ENCODE peak calls at places on chromosomes 4 and X, in ten cellular contexts. C is GM23248; A is GM13977; Y is HT-29; D is germinal center; W is HS-5; S is WTC11; G is HuH-7; N is activated CD4-positive, alpha-beta T cell treated with anti-CD3 and anti-CD28 coated beads for 24 hours; M is NCI-H748 treated with DMSO at 0.1 percent for 48 hours. H is an unnamed sample.
A peak's percentile ranks its signal among the peaks of the same experiment; 100 is the strongest.

GRCh38 chr4:48546336-48546735 is 56.3 kb downstream of the ZAR1 start:
- DNase-seq in C (peak; percentile 67), A (no peak), Y (peak; percentile 44), D (no peak), W (no peak), S (peak; percentile 34), G (peak; percentile 8), N (no peak), M (no peak), H (peak; percentile 76)

GRCh38 chrX:1425381-1425780 is 27.3 kb downstream of the ASMTL start:
- DNase-seq in C (no peak), A (no peak), Y (no peak), D (no peak), W (no peak), S (no peak), G (no peak), N (no peak), M (no peak), H (no peak)

GRCh38 chr4:4990857-4991540 is 28.3 kb downstream of the CYTL1 start:
- DNase-seq in C (peak; percentile 97), A (no peak), Y (no peak), D (no peak), W (peak; percentile 69), S (no peak), G (no peak), N (no peak), M (no peak), H (no peak)

GRCh38 chr4:10715696-10716095 is 31.1 kb upstream of the CLNK start:
- DNase-seq in C (peak; percentile 48), A (no peak), Y (no peak), D (no peak), W (no peak), S (no peak), G (no peak), N (no peak), M (no peak), H (no peak)

GRCh38 chr4:77911842-77912450 is 49.3 kb downstream of the MRPL1 start:
- DNase-seq in C (peak; percentile 17), A (peak; percentile 8), Y (no peak), D (peak; percentile 10), W (no peak), S (no peak), G (no peak), N (no peak), M (no peak), H (no peak)

GRCh38 chr4:7154351-7154981 is 37.9 kb upstream of the SORCS2 start:
- DNase-seq in C (no peak), A (no peak), Y (no peak), D (no peak), W (no peak), S (no peak), G (no peak), N (no peak), M (no peak), H (no peak)

GRCh38 chr4:141853091-141853734 is 216.8 kb downstream of the IL15 start:
- DNase-seq in C (no peak), A (no peak), Y (peak; percentile 79), D (no peak), W (no peak), S (no peak), G (no peak), N (no peak), M (peak; percentile 54), H (no peak)

GRCh38 chr4:87046111-87046510 is 111.3 kb downstream of the AFF1 start:
- DNase-seq in C (peak; percentile 24), A (no peak), Y (no peak), D (no peak), W (no peak), S (no peak), G (no peak), N (no peak), M (no peak), H (no peak)

GRCh38 chr4:154073107-154073817 is 284.4 kb upstream of the SFRP2 start:
- DNase-seq in C (peak; percentile 92), A (no peak), Y (no peak), D (no peak), W (peak; percentile 49), S (no peak), G (no peak), N (no peak), M (no peak), H (no peak)

GRCh38 chr4:2931765-2932560 is 31.2 kb downstream of the NOP14 start:
- DNase-seq in C (no peak), A (peak; percentile 79), Y (no peak), D (peak; percentile 81), W (no peak), S (peak; percentile 64), G (no peak), N (no peak), M (no peak), H (peak; percentile 97)

GRCh38 chr4:128386761-128387599 is 99.4 kb upstream of the PGRMC2 start:
- DNase-seq in C (peak; percentile 98), A (no peak), Y (peak; percentile 83), D (no peak), W (peak; percentile 80), S (no peak), G (no peak), N (no peak), M (no peak), H (no peak)

GRCh38 chr4:102530986-102531385 is 29.8 kb downstream of the NFKB1 start:
- DNase-seq in C (no peak), A (no peak), Y (no peak), D (no peak), W (no peak), S (no peak), G (no peak), N (no peak), M (no peak), H (no peak)

GRCh38 chrX:6371353-6371752 is 142.7 kb upstream of the NLGN4X start:
- DNase-seq in C (no peak), A (no peak), Y (no peak), D (no peak), W (no peak), S (no peak), G (no peak), N (no peak), M (no peak), H (no peak)

GRCh38 chr4:120718979-120719566 is 203.5 kb downstream of the PRDM5 start:
- DNase-seq in C (peak; percentile 65), A (no peak), Y (peak; percentile 51), D (no peak), W (peak; percentile 8), S (peak; percentile 28), G (peak; percentile 10), N (peak; percentile 1), M (peak; percentile 33), H (peak; percentile 76)

GRCh38 chrX:55996649-55997048 is 235.5 kb upstream of the KLF8 start:
- DNase-seq in C (no peak), A (no peak), Y (no peak), D (no peak), W (no peak), S (no peak), G (no peak), N (no peak), M (no peak), H (no peak)

H was measured in Kasumi-1.